ENCODE peak calls at places on chromosome 11, in ten cellular contexts. D is astrocyte, N is BE2C, V is H7, S is esophagus muscularis mucosa, P is NB4, T is body of pancreas, M is cardiac muscle cell, C is colonic mucosa, I is DND-41. G is an unnamed sample.

GRCh38 chr11:47179655-47179991 is 2.9 kb upstream of the ARFGAP2 start:
- DNase-seq in D (no peak), N (peak; percentile 50), V (peak; percentile 89), S (no peak), P (peak; percentile 61), T (no peak), M (peak; percentile 51), C (no peak), I (peak; percentile 67), G (peak; percentile 57)

GRCh38 chr11:122910775-122911174 is 28.2 kb downstream of the JHY start:
- DNase-seq in D (peak; percentile 16), N (no peak), V (no peak), S (no peak), P (peak; percentile 47), T (no peak), M (peak; percentile 56), C (no peak), I (no peak), G (peak; percentile 28)

GRCh38 chr11:134481135-134481534 is 69.1 kb upstream of the B3GAT1 start:
- DNase-seq in D (no peak), N (no peak), V (no peak), S (no peak), P (no peak), T (no peak), M (no peak), C (no peak), I (no peak), G (no peak)

GRCh38 chr11:66685276-66686099 is 7.8 kb upstream of the RBM4B start:
- DNase-seq in D (no peak), N (peak; percentile 72), V (peak; percentile 26), S (no peak), P (no peak), T (no peak), M (no peak), C (no peak), I (no peak), G (no peak)

GRCh38 chr11:83540112-83540675 is 254.0 kb upstream of the CCDC90B start:
- DNase-seq in D (no peak), N (no peak), V (no peak), S (peak; percentile 75), P (no peak), T (no peak), M (no peak), C (no peak), I (no peak), G (no peak)

GRCh38 chr11:62925745-62926668 is 4.8 kb upstream of the CHRM1 start:
- DNase-seq in D (no peak), N (no peak), V (peak; percentile 79), S (no peak), P (no peak), T (no peak), M (no peak), C (no peak), I (no peak), G (no peak)

GRCh38 chr11:33116535-33116934 is 44.7 kb downstream of the CSTF3 start:
- DNase-seq in D (peak; percentile 37), N (no peak), V (no peak), S (no peak), P (no peak), T (no peak), M (no peak), C (no peak), I (no peak), G (no peak)

GRCh38 chr11:69922596-69923111 is 103.4 kb upstream of the FGF3 start:
- DNase-seq in D (no peak), N (no peak), V (no peak), S (no peak), P (no peak), T (no peak), M (no peak), C (no peak), I (no peak), G (no peak)

GRCh38 chr11:120547871-120548681 is 36.5 kb downstream of the GRIK4 start:
- DNase-seq in D (peak; percentile 96), N (peak; percentile 97), V (no peak), S (peak; percentile 95), P (peak; percentile 68), T (peak; percentile 98), M (peak; percentile 94), C (peak; percentile 71), I (no peak), G (no peak)

GRCh38 chr11:124801014-124801413 is 808 bp upstream of the MSANTD2 start:
- DNase-seq in D (peak; percentile 53), N (no peak), V (no peak), S (no peak), P (peak; percentile 7), T (no peak), M (peak; percentile 62), C (no peak), I (no peak), G (no peak)
- H3K4me3 ChIP-seq in D (peak overlapping the region; percentile 86), N (peak overlapping the region; percentile 82), V (peak overlapping the region; percentile 85), S (peak overlapping the region; percentile 94), P (peak overlapping the region; percentile 69), T (peak overlapping the region; percentile 69), M (peak overlapping the region; percentile 88), C (peak overlapping the region; percentile 89), I (peak overlapping the region; percentile 83), G (peak overlapping the region; percentile 68)

GRCh38 chr11:1845571-1846452 is 7.0 kb downstream of the TNNI2 start:
- DNase-seq in D (no peak), N (no peak), V (no peak), S (no peak), P (no peak), T (no peak), M (no peak), C (no peak), I (no peak), G (no peak)

GRCh38 chr11:1843796-1844195 is 5.0 kb downstream of the TNNI2 start:
- DNase-seq in D (no peak), N (no peak), V (no peak), S (no peak), P (no peak), T (no peak), M (no peak), C (no peak), I (no peak), G (no peak)

GRCh38 chr11:1843098-1843473 is 4.3 kb downstream of the TNNI2 start:
- DNase-seq in D (no peak), N (no peak), V (no peak), S (no peak), P (no peak), T (no peak), M (no peak), C (no peak), I (no peak), G (no peak)

GRCh38 chr11:1845095-1845429 is 6.3 kb downstream of the TNNI2 start:
- DNase-seq in D (no peak), N (no peak), V (no peak), S (no peak), P (no peak), T (no peak), M (no peak), C (no peak), I (no peak), G (no peak)

DNA sequence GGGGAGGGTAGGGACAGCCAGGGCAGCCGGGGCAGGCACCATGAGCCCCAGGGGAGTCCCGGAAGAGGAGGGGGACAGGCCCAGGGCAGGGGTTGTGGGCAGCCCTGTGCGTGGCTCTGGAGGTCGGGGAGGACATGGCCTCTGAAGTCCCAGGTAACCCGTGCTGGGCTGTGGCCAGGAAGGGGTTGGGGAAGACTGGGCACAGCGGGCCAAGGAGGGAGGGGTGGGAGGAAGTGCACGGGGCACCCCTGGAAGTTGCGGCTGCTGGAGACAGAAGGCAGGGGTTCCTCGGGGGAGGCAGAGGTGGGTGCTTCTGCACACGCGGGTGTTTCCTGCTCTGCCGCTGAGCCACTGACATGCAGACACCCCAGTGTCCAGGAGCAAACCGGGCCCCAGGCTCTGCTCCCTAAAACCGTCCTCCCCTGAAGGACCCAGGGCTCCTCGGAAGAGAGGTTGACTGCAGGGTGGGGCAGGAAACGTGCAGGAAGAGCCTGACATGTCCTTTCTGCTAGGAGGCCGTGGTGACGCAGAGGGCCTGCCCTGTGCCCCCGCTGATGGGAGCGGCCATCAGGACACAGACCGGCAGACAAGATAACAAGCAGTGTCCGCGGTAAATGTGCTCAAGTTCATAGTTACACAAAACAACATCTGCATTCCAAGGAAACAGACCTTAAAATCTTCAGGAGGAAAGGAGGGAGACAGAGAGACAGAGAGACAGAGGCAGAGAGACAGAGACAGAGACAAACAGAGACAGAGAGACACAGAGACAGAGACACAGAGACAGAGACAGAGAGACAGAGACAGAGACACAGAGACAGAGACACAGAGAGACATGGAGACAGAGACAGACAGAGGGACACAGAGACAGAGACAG is 5.7 kb downstream of the TNNI2 start:
- DNase-seq in D (no peak), N (no peak), V (no peak), S (no peak), P (peak; percentile 63), T (no peak), M (peak; percentile 51), C (peak; percentile 70), I (no peak), G (no peak)
- H3K4me3 ChIP-seq in D (no peak overlapping the region), N (no peak overlapping the region), V (no peak overlapping the region), S (no peak overlapping the region), P (no peak overlapping the region), T (no peak overlapping the region), M (no peak overlapping the region), C (no peak overlapping the region), I (no peak overlapping the region), G (no peak overlapping the region)

DNA sequence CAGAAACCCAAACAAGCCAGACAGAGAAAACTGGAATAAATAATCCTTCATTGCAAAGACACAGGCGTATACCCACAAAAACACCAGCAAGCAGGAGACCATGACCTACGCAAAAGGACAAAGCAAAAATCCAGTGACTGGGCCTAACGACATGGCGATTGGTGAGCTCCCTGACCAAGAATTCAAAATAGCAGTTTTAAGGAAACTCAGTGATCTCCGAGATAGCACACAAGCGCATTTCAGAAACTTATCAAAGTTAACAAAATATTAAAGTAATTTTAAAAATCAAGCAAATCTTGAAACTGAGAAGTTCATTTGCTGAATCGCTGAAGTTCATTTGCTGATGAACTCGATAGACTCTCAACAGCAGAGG is 27.6 kb downstream of the DBX1 start:
- DNase-seq in D (no peak), N (no peak), V (no peak), S (no peak), P (no peak), T (no peak), M (no peak), C (no peak), I (no peak), G (no peak)
- H3K4me3 ChIP-seq in D (no peak overlapping the region), N (no peak overlapping the region), V (no peak overlapping the region), S (peak overlapping the region; percentile 52), P (no peak overlapping the region), T (no peak overlapping the region), M (no peak overlapping the region), C (peak overlapping the region; percentile 26), I (no peak overlapping the region), G (no peak overlapping the region)

DNA sequence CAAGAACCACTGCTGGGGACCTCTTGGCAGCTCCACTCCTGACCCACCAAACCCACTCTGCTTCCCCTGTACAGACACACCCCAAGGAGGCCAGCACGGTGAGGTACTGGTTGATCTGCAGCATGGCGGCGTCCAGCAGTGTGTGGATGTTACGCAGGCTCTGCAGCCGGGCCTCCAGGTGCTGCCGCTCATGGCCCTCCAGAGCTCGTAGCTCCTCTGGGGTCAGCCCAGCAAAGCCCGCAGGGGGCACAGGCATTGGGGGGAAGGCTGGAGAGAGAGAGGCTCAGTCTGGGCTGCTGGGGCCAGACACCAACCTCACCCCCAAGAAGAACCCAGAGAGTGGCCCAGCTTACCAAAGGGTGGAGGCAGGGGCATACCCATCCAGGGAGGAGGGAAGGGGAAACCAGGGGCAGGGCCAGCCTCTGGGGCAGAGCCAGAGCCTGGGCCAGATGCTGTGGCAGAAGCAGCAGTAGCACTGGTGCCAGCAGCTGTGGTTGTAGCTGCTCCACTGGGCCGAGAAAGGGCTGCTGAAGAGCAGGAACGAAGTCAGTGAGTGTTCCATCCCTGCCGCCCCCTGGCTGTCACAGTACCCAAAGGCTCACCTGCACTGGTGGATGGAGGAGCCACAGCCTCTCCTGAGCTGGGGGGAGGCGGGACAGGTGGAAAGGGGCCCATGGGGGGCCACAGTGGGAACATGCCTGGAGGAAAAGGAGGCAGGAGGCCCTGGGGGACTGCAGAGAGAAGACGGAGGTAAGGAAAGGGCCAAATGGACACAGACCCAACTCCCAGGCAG is 4.5 kb downstream of the SYVN1 start:
- DNase-seq in D (no peak), N (no peak), V (peak; percentile 72), S (no peak), P (peak; percentile 4), T (no peak), M (no peak), C (no peak), I (no peak), G (no peak)
- H3K4me3 ChIP-seq in D (no peak overlapping the region), N (no peak overlapping the region), V (no peak overlapping the region), S (no peak overlapping the region), P (no peak overlapping the region), T (no peak overlapping the region), M (no peak overlapping the region), C (no peak overlapping the region), I (no peak overlapping the region), G (no peak overlapping the region)